ENCODE peak calls at places on chromosome 6, in nine cellular contexts. U, B, N, T, O, L, I, Y and E are unnamed samples.

GRCh38 chr6:36314221-36315014 is 22.3 kb downstream of the BNIP5 start:
- DNase-seq in U (peak; percentile 47), B (no peak), N (peak; percentile 12), T (no peak), O (no peak), L (peak; percentile 42), I (no peak), Y (no peak), E (peak; percentile 54)

GRCh38 chr6:113495521-113495920 is 361.6 kb upstream of the MARCKS start:
- DNase-seq in U (peak; percentile 87), B (no peak), N (no peak), T (peak; percentile 20), O (peak; percentile 87), L (peak; percentile 67), I (no peak), Y (no peak), E (peak; percentile 85)

GRCh38 chr6:49918787-49919186 is 45.2 kb downstream of the DEFB114 start:
- DNase-seq in U (no peak), B (no peak), N (no peak), T (no peak), O (no peak), L (no peak), I (peak; percentile 55), Y (no peak), E (no peak)

GRCh38 chr6:28807682-28808280 is 116.0 kb downstream of the TRIM27 start:
- DNase-seq in U (peak; percentile 75), B (peak; percentile 43), N (peak; percentile 75), T (peak; percentile 57), O (peak; percentile 69), L (peak; percentile 54), I (peak; percentile 74), Y (peak; percentile 24), E (peak; percentile 18)

GRCh38 chr6:167341038-167341613 is 16.2 kb downstream of the TTLL2 start:
- DNase-seq in U (no peak), B (no peak), N (no peak), T (no peak), O (no peak), L (no peak), I (no peak), Y (no peak), E (no peak)

GRCh38 chr6:84739866-84740208 is 24.6 kb downstream of the TBX18 start:
- DNase-seq in U (peak; percentile 56), B (no peak), N (no peak), T (no peak), O (no peak), L (peak; percentile 22), I (no peak), Y (no peak), E (peak; percentile 3)

GRCh38 chr6:53593001-53593488 is 48.1 kb upstream of the GCLC start:
- DNase-seq in U (peak; percentile 88), B (no peak), N (no peak), T (peak; percentile 60), O (peak; percentile 79), L (peak; percentile 76), I (no peak), Y (no peak), E (peak; percentile 95)

GRCh38 chr6:3335169-3335568 is 76.4 kb downstream of the PSMG4 start:
- DNase-seq in U (no peak), B (no peak), N (no peak), T (no peak), O (no peak), L (no peak), I (peak; percentile 21), Y (no peak), E (no peak)

GRCh38 chr6:26020983-26021349 is 58.4 kb downstream of the TRIM38 start:
- DNase-seq in U (peak; percentile 81), B (no peak), N (peak; percentile 72), T (peak; percentile 73), O (peak; percentile 74), L (peak; percentile 86), I (no peak), Y (peak; percentile 80), E (peak; percentile 58)

GRCh38 chr6:26019261-26019845 is 56.8 kb downstream of the TRIM38 start:
- DNase-seq in U (no peak), B (peak; percentile 58), N (no peak), T (no peak), O (no peak), L (no peak), I (no peak), Y (no peak), E (no peak)

GRCh38 chr6:26016326-26017275 is 54.0 kb downstream of the TRIM38 start:
- DNase-seq in U (peak; percentile 55), B (no peak), N (no peak), T (peak; percentile 33), O (peak; percentile 34), L (no peak), I (peak; percentile 56), Y (no peak), E (peak; percentile 17)

GRCh38 chr6:26020291-26020982 is 57.8 kb downstream of the TRIM38 start:
- DNase-seq in U (peak; percentile 92), B (peak; percentile 87), N (peak; percentile 92), T (peak; percentile 97), O (peak; percentile 95), L (peak; percentile 93), I (peak; percentile 73), Y (peak; percentile 87), E (peak; percentile 84)

DNA sequence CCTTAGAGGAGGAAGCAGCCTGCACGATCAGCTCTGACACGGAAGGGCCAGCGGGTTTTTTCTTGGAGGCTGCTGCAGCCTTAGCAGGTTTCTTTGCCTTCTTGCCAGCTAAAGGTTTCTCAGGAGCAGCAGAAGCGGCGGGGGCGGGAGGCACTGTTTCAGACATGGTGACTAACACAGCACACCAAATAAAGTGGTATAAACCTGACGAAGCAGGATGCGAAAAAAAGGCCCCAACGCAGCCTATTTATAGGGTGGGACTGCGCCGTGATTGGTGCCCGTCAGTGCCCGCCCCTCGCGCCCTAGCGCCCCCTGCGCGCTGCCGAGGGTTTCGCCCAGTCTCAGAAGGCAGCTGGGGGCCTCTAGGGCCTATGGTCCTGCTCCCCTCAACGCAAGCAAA is 55.0 kb downstream of the TRIM38 start:
- DNase-seq in U (peak; percentile 96), B (no peak), N (no peak), T (peak; percentile 90), O (peak; percentile 95), L (peak; percentile 80), I (peak; percentile 80), Y (no peak), E (peak; percentile 91)
- H3K9ac ChIP-seq in U (peak overlapping the region; percentile 80), B (no peak overlapping the region), N (no peak overlapping the region), T (peak overlapping the region; percentile 52), O (peak overlapping the region; percentile 63), L (peak overlapping the region; percentile 84), I (peak overlapping the region; percentile 48), Y (no peak overlapping the region), E (peak overlapping the region; percentile 79)

GRCh38 chr6:17116090-17116387 is 14.2 kb downstream of the STMND1 start:
- DNase-seq in U (no peak), B (no peak), N (no peak), T (no peak), O (no peak), L (no peak), I (no peak), Y (no peak), E (no peak)
- H3K4me2 ChIP-seq in U (peak overlapping the region; percentile 21), B (no peak overlapping the region), N (peak overlapping the region; percentile 49), T (peak overlapping the region; percentile 90), O (peak overlapping the region; percentile 62), L (no peak overlapping the region), I (no peak overlapping the region), Y (no peak overlapping the region), E (peak overlapping the region; percentile 66)

GRCh38 chr6:168709034-168709433 is 268.1 kb downstream of the SMOC2 start:
- DNase-seq in U (no peak), B (no peak), N (no peak), T (no peak), O (no peak), L (no peak), I (no peak), Y (no peak), E (no peak)
- H3K27me3 ChIP-seq in U (no peaks in the 10 kb centered on the region), B (no peaks in the 10 kb centered on the region), N (no peaks in the 10 kb centered on the region), T (no peaks in the 10 kb centered on the region), O (no peaks in the 10 kb centered on the region), L (peaks cover 3% of the 10 kb centered on the region), I (no peaks in the 10 kb centered on the region), Y (no peaks in the 10 kb centered on the region), E (no peaks in the 10 kb centered on the region)

DNA sequence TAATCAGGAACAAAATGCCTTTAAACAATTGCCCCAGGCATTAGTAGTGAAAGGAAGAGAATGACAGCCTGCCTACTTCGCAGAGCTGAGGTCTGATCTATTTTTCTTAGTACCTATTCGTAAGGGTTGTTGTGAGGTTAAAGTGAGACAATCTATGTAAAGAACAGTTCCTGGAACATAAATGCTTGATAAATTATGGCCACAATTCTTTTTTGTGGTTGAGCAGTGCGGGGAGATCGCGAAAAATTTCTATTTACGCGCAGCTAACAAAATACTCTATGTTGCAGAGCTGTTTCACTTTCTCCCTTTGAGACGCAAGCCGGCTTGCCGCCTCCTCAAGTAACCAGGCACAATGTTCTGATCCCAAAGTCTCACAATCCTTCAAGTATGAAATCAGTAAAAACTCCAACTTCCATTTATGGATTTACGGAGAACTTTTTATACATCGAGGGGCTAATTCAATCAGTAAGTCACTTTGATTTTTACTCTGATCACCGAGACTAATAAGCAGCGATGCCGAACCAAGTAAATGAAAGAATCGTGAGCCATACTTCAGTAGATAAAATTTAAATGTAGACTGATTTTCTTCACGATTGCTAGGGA is 839 bp upstream of the PNRC1 start:
- DNase-seq in U (peak; percentile 85), B (peak; percentile 29), N (no peak), T (peak; percentile 85), O (peak; percentile 74), L (peak; percentile 86), I (no peak), Y (peak; percentile 67), E (peak; percentile 56)
- H3K9ac ChIP-seq in U (peak overlapping the region; percentile 100), B (peak overlapping the region; percentile 100), N (peak overlapping the region; percentile 91), T (peak overlapping the region; percentile 61), O (peak overlapping the region; percentile 76), L (peak overlapping the region; percentile 100), I (peak overlapping the region; percentile 39), Y (peak overlapping the region; percentile 98), E (peak overlapping the region; percentile 100)

DNA sequence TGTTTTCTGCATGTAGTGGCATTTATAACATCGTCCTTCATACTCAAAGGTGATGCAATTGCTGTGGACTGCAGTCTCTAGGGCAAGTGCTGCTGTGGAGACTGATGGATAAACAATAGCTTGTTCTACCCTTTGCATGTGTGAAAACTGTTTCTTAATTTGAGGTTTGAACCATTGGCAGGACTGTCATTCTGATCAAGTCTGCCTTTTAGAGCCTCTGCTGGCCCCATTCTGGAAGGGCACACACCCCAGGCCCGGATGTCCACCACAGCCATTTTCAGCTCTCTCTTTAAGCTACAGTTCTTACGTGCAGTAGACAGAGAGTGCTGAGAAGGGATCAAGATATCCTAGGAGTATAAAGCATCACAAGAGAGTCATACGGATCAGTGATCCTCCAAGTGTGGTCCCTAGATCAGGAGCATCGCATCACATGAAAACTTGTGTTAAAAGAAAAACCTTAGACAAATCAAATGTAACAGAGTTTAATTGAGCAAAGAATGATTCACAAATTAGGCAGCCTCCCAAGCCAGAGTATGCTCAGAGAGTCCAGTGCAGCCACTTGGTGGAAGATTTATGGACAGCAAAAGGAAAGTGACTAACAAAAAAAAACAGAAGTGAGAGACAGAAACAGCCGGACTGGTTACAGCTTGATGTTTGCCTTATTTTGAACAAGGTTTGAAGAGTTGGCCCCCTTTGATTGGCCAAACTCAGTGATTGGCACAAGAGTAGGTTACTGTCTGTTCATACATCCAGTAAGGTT is 52.0 kb downstream of the FRK start:
- DNase-seq in U (peak; percentile 79), B (no peak), N (peak; percentile 6), T (peak; percentile 74), O (peak; percentile 58), L (peak; percentile 86), I (no peak), Y (no peak), E (peak; percentile 77)
- H3K4me2 ChIP-seq in U (peak overlapping the region; percentile 74), B (peak overlapping the region; percentile 1), N (no peak overlapping the region), T (peak overlapping the region; percentile 65), O (peak overlapping the region; percentile 40), L (peak overlapping the region; percentile 6), I (no peak overlapping the region), Y (no peak overlapping the region), E (peak overlapping the region; percentile 70)